ENCODE peak calls at places on chromosomes 4 and X, in seven cellular contexts. One of them, this sample, is unnamed.

GRCh38 chrX:121064579-121064978 is 17.2 kb downstream of the GLUD2 start:
- DNase-seq in GM12878: no peak
- DNase-seq in prostate gland: no peak
- DNase-seq in SK-N-SH: no peak
- DNase-seq in transverse colon: no peak
- DNase-seq in HL-60: no peak
- DNase-seq in HepG2: no peak
- DNase-seq in this sample: no peak

GRCh38 chrX:2566044-2566443 is 65.3 kb upstream of the DHRSX start:
- DNase-seq in GM12878: no peak
- DNase-seq in HL-60: no peak
- DNase-seq in transverse colon: no peak
- DNase-seq in SK-N-SH: no peak
- DNase-seq in HepG2: no peak
- DNase-seq in prostate gland: no peak
- DNase-seq in this sample: no peak

GRCh38 chr4:110275871-110276270 is 77.5 kb upstream of the ELOVL6 start:
- DNase-seq in HepG2: no peak
- DNase-seq in HL-60: no peak
- DNase-seq in SK-N-SH: no peak
- DNase-seq in GM12878: no peak
- DNase-seq in transverse colon: no peak
- DNase-seq in prostate gland: no peak
- DNase-seq in this sample: no peak

GRCh38 chr4:27357283-27357682 is 496.6 kb downstream of the STIM2 start:
- DNase-seq in GM12878: no peak
- DNase-seq in HepG2: no peak
- DNase-seq in HL-60: no peak
- DNase-seq in prostate gland: no peak
- DNase-seq in transverse colon: no peak
- DNase-seq in SK-N-SH: no peak
- DNase-seq in this sample: no peak

GRCh38 chr4:186514271-186514950 is 41.0 kb downstream of the MTNR1A start:
- DNase-seq in transverse colon: no peak
- DNase-seq in SK-N-SH: no peak
- DNase-seq in GM12878: no peak
- DNase-seq in HL-60: no peak
- DNase-seq in prostate gland: no peak
- DNase-seq in HepG2: no peak
- DNase-seq in this sample: no peak

GRCh38 chr4:121811122-121811521 is 10.0 kb downstream of the EXOSC9 start:
- DNase-seq in SK-N-SH: no peak
- DNase-seq in transverse colon: no peak
- DNase-seq in HL-60: no peak
- DNase-seq in HepG2: no peak
- DNase-seq in GM12878: no peak
- DNase-seq in prostate gland: no peak
- DNase-seq in this sample: no peak

GRCh38 chr4:159117968-159118367 is 15.1 kb downstream of the RAPGEF2 start:
- DNase-seq in GM12878: no peak
- DNase-seq in SK-N-SH: no peak
- DNase-seq in transverse colon: peak
- DNase-seq in HL-60: no peak
- DNase-seq in prostate gland: no peak
- DNase-seq in HepG2: no peak
- DNase-seq in this sample: no peak

GRCh38 chr4:6124386-6125102 is 75.8 kb downstream of the JAKMIP1 start:
- DNase-seq in SK-N-SH: no peak
- DNase-seq in transverse colon: no peak
- DNase-seq in GM12878: no peak
- DNase-seq in HL-60: no peak
- DNase-seq in HepG2: no peak
- DNase-seq in prostate gland: no peak
- DNase-seq in this sample: no peak

GRCh38 chr4:118265312-118266144 is 87.3 kb downstream of the PRSS12 start:
- DNase-seq in GM12878: no peak
- DNase-seq in prostate gland: peak
- DNase-seq in HepG2: peak
- DNase-seq in HL-60: peak
- DNase-seq in SK-N-SH: peak
- DNase-seq in transverse colon: peak
- DNase-seq in this sample: no peak

GRCh38 chr4:126445596-126445995 is 1130.8 kb downstream of the FAT4 start:
- DNase-seq in HepG2: no peak
- DNase-seq in GM12878: no peak
- DNase-seq in transverse colon: no peak
- DNase-seq in prostate gland: no peak
- DNase-seq in SK-N-SH: no peak
- DNase-seq in HL-60: no peak
- DNase-seq in this sample: no peak

GRCh38 chr4:16278178-16278577 is 51.9 kb upstream of the TAPT1 start:
- DNase-seq in prostate gland: no peak
- DNase-seq in HepG2: no peak
- DNase-seq in transverse colon: no peak
- DNase-seq in GM12878: no peak
- DNase-seq in HL-60: no peak
- DNase-seq in SK-N-SH: no peak
- DNase-seq in this sample: no peak

GRCh38 chr4:41050840-41051775 is 163.2 kb downstream of the APBB2 start:
- DNase-seq in HepG2: no peak
- DNase-seq in SK-N-SH: no peak
- DNase-seq in GM12878: no peak
- DNase-seq in HL-60: no peak
- DNase-seq in prostate gland: no peak
- DNase-seq in transverse colon: no peak
- DNase-seq in this sample: no peak

GRCh38 chr4:77100234-77100633 is 24.4 kb upstream of the CCNI start:
- DNase-seq in HL-60: peak
- DNase-seq in transverse colon: no peak
- DNase-seq in SK-N-SH: no peak
- DNase-seq in HepG2: no peak
- DNase-seq in prostate gland: no peak
- DNase-seq in GM12878: no peak
- DNase-seq in this sample: no peak

GRCh38 chr4:38663021-38663800 is 788 bp upstream of the KLF3 start:
- DNase-seq in HepG2: no peak
- DNase-seq in transverse colon: no peak
- DNase-seq in SK-N-SH: no peak
- DNase-seq in GM12878: no peak
- DNase-seq in HL-60: peak
- DNase-seq in prostate gland: no peak
- DNase-seq in this sample: peak

GRCh38 chr4:8543623-8544022 is 36.6 kb upstream of the GPR78 start:
- DNase-seq in prostate gland: no peak
- DNase-seq in SK-N-SH: no peak
- DNase-seq in HL-60: no peak
- DNase-seq in HepG2: no peak
- DNase-seq in transverse colon: no peak
- DNase-seq in GM12878: no peak
- DNase-seq in this sample: no peak

GRCh38 chrX:144566592-144566991 is 680.7 kb upstream of the SPANXN1 start:
- DNase-seq in HL-60: no peak
- DNase-seq in SK-N-SH: no peak
- DNase-seq in prostate gland: no peak
- DNase-seq in transverse colon: no peak
- DNase-seq in GM12878: no peak
- DNase-seq in HepG2: no peak
- DNase-seq in this sample: no peak

GRCh38 chr4:121861427-121861826 is 8.8 kb downstream of the BBS7 start:
- DNase-seq in SK-N-SH: no peak
- DNase-seq in HepG2: no peak
- DNase-seq in HL-60: no peak
- DNase-seq in prostate gland: no peak
- DNase-seq in GM12878: no peak
- DNase-seq in transverse colon: peak
- DNase-seq in this sample: no peak

GRCh38 chr4:11106769-11107168 is 321.9 kb downstream of the HS3ST1 start:
- DNase-seq in prostate gland: no peak
- DNase-seq in HL-60: peak
- DNase-seq in HepG2: no peak
- DNase-seq in transverse colon: no peak
- DNase-seq in GM12878: no peak
- DNase-seq in SK-N-SH: no peak
- DNase-seq in this sample: no peak

GRCh38 chrX:12741416-12741815 is 49.8 kb upstream of the PRPS2 start:
- DNase-seq in transverse colon: no peak
- DNase-seq in SK-N-SH: no peak
- DNase-seq in HepG2: no peak
- DNase-seq in prostate gland: peak
- DNase-seq in GM12878: no peak
- DNase-seq in HL-60: no peak
- DNase-seq in this sample: no peak

GRCh38 chr4:165058676-165059075 is 5.0 kb downstream of the TRIM75 start:
- DNase-seq in SK-N-SH: no peak
- DNase-seq in HepG2: no peak
- DNase-seq in GM12878: no peak
- DNase-seq in HL-60: no peak
- DNase-seq in transverse colon: no peak
- DNase-seq in prostate gland: no peak
- DNase-seq in this sample: no peak

GRCh38 chr4:157389751-157390150 is 169.2 kb downstream of the GRIA2 start:
- DNase-seq in prostate gland: no peak
- DNase-seq in transverse colon: no peak
- DNase-seq in HL-60: no peak
- DNase-seq in GM12878: no peak
- DNase-seq in SK-N-SH: no peak
- DNase-seq in HepG2: no peak
- DNase-seq in this sample: no peak

GRCh38 chrX:120452131-120452530 is 17.0 kb downstream of the LAMP2 start:
- DNase-seq in HepG2: peak
- DNase-seq in HL-60: peak
- DNase-seq in transverse colon: no peak
- DNase-seq in prostate gland: peak
- DNase-seq in SK-N-SH: peak
- DNase-seq in GM12878: no peak
- DNase-seq in this sample: no peak

GRCh38 chr4:153465583-153465921 is 608 bp upstream of the TMEM131L start:
- DNase-seq in SK-N-SH: peak
- DNase-seq in GM12878: no peak
- DNase-seq in HL-60: peak
- DNase-seq in transverse colon: peak
- DNase-seq in HepG2: peak
- DNase-seq in prostate gland: peak
- DNase-seq in this sample: no peak

GRCh38 chr4:184270808-184271413 is 53.2 kb upstream of the ENPP6 start:
- DNase-seq in HL-60: no peak
- DNase-seq in transverse colon: no peak
- DNase-seq in SK-N-SH: no peak
- DNase-seq in prostate gland: no peak
- DNase-seq in GM12878: no peak
- DNase-seq in HepG2: no peak
- DNase-seq in this sample: no peak

GRCh38 chr4:158010346-158010745 is 162.5 kb downstream of the GASK1B start:
- DNase-seq in transverse colon: no peak
- DNase-seq in SK-N-SH: no peak
- DNase-seq in GM12878: no peak
- DNase-seq in prostate gland: no peak
- DNase-seq in HepG2: no peak
- DNase-seq in HL-60: no peak
- DNase-seq in this sample: no peak

GRCh38 chr4:174278467-174278866 is 5.0 kb downstream of the FBXO8 start:
- DNase-seq in HL-60: no peak
- DNase-seq in GM12878: no peak
- DNase-seq in SK-N-SH: no peak
- DNase-seq in prostate gland: no peak
- DNase-seq in HepG2: no peak
- DNase-seq in transverse colon: no peak
- DNase-seq in this sample: no peak

GRCh38 chr4:19803406-19803805 is 448.3 kb upstream of the SLIT2 start:
- DNase-seq in prostate gland: no peak
- DNase-seq in GM12878: no peak
- DNase-seq in HL-60: no peak
- DNase-seq in HepG2: no peak
- DNase-seq in SK-N-SH: no peak
- DNase-seq in transverse colon: no peak
- DNase-seq in this sample: no peak
- TF ChIP-seq POLR2AphosphoS5 in prostate gland: no peak
- TF ChIP-seq POLR2AphosphoS5 in GM12878: no peak
- TF ChIP-seq POLR2AphosphoS5 in HL-60: no peak
- TF ChIP-seq POLR2AphosphoS5 in HepG2: no peak
- TF ChIP-seq POLR2AphosphoS5 in SK-N-SH: no peak
- TF ChIP-seq POLR2AphosphoS5 in transverse colon: no peak
- TF ChIP-seq POLR2AphosphoS5 in this sample: no peak

GRCh38 chr4:69832326-69833030 is 27.5 kb downstream of the SULT1E1 start:
- DNase-seq in HL-60: peak
- DNase-seq in HepG2: peak
- DNase-seq in prostate gland: no peak
- DNase-seq in SK-N-SH: no peak
- DNase-seq in transverse colon: peak
- DNase-seq in GM12878: no peak
- DNase-seq in this sample: no peak
- H3K27ac ChIP-seq in HL-60: peak
- H3K27ac ChIP-seq in HepG2: peak
- H3K27ac ChIP-seq in prostate gland: no peak
- H3K27ac ChIP-seq in SK-N-SH: no peak
- H3K27ac ChIP-seq in transverse colon: peak
- H3K27ac ChIP-seq in GM12878: no peak
- H3K27ac ChIP-seq in this sample: no peak

GRCh38 chr4:59920414-59920813 is 1279.7 kb upstream of the ADGRL3 start:
- DNase-seq in prostate gland: no peak
- DNase-seq in GM12878: no peak
- DNase-seq in transverse colon: no peak
- DNase-seq in HL-60: no peak
- DNase-seq in HepG2: no peak
- DNase-seq in SK-N-SH: no peak
- DNase-seq in this sample: no peak

DNA sequence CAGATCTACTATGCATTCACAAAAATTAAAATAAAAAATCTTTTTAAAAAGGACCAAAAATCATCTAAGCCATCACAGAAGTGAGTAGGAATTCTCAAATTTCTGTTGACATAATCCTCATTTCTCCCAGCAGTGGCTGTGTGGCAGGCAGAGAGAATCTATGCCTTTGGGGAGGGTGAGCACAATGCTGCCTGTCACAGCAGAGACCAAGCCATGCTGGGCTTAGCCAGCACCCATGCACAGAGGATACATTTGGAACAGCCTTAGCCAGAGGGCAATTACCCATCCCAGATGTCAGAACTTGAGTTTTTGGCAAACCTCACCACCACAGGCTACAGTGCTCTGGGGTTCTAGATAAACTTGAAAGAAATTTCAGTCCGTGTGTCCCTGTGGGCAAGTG is 1274.8 kb upstream of the ADGRL3 start:
- DNase-seq in SK-N-SH: no peak
- DNase-seq in transverse colon: no peak
- DNase-seq in HepG2: no peak
- DNase-seq in GM12878: no peak
- DNase-seq in HL-60: no peak
- DNase-seq in prostate gland: no peak
- DNase-seq in this sample: no peak
- TF ChIP-seq POLR2AphosphoS5 in SK-N-SH: no peak
- TF ChIP-seq POLR2AphosphoS5 in transverse colon: no peak
- TF ChIP-seq POLR2AphosphoS5 in HepG2: no peak
- TF ChIP-seq POLR2AphosphoS5 in GM12878: no peak
- TF ChIP-seq POLR2AphosphoS5 in HL-60: no peak
- TF ChIP-seq POLR2AphosphoS5 in prostate gland: no peak
- TF ChIP-seq POLR2AphosphoS5 in this sample: no peak

DNA sequence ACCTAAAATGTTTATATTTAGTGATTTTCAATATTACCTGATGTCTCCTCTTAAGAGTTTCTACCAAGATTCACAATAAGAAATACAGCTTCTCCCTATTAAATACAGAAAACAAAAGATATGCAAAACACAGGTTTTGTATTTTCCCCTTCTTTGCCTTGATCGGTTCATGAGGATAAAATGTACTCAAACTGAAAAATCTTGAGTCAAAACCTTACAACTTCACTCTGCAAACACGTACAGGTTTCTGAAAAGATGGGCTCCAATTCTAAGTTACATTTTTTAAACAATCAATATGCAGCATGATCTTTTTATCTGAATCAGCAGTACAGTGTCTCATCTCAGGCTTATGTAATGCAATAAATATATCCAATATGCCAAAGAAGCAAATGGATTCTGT is 3.4 kb downstream of the MAPK10 start:
- DNase-seq in transverse colon: no peak
- DNase-seq in HepG2: no peak
- DNase-seq in HL-60: no peak
- DNase-seq in SK-N-SH: no peak
- DNase-seq in GM12878: no peak
- DNase-seq in prostate gland: no peak
- DNase-seq in this sample: no peak
- H3K27ac ChIP-seq in transverse colon: no peak
- H3K27ac ChIP-seq in HepG2: no peak
- H3K27ac ChIP-seq in HL-60: no peak
- H3K27ac ChIP-seq in SK-N-SH: no peak
- H3K27ac ChIP-seq in GM12878: no peak
- H3K27ac ChIP-seq in prostate gland: no peak
- H3K27ac ChIP-seq in this sample: no peak